ENCODE peak calls at places on chromosome 12, in eight cellular contexts. U is heart right ventricle; D is WERI-Rb-1; V is mesendoderm; H is aorta; S is effector memory CD4-positive, alpha-beta T cell; L is tibial nerve; G is naive thymus-derived CD4-positive, alpha-beta T cell. R is an unnamed sample. For H3K36me3, the result is how much of the 10 kb centered on the place peaks cover.

GRCh38 chr12:65962921-65963883 is 138.9 kb downstream of the HMGA2 start:
- DNase-seq in U (no peak), D (peak), V (peak), H (peak), S (no peak), L (no peak), G (no peak), R (no peak)

GRCh38 chr12:40727774-40728483 is 35.7 kb downstream of the CNTN1 start:
- DNase-seq in U (no peak), D (peak), V (peak), H (no peak), S (no peak), L (no peak), G (no peak), R (no peak)

GRCh38 chr12:132517740-132518100 is 27.8 kb downstream of the FBRSL1 start:
- DNase-seq in U (no peak), D (no peak), V (no peak), H (no peak), S (no peak), L (no peak), G (no peak), R (no peak)

GRCh38 chr12:106080786-106081185 is 58.0 kb downstream of the NUAK1 start:
- DNase-seq in U (no peak), D (no peak), V (no peak), H (no peak), S (no peak), L (no peak), G (no peak), R (no peak)

GRCh38 chr12:3607039-3607719 is 116.2 kb downstream of the PRMT8 start:
- DNase-seq in U (no peak), D (no peak), V (no peak), H (no peak), S (no peak), L (no peak), G (no peak), R (no peak)

GRCh38 chr12:112096667-112097066 is 11.9 kb downstream of the NAA25 start:
- DNase-seq in U (no peak), D (no peak), V (no peak), H (no peak), S (no peak), L (no peak), G (no peak), R (no peak)

GRCh38 chr12:100959481-100959880 is 164.9 kb downstream of the ANO4 start:
- DNase-seq in U (no peak), D (no peak), V (peak), H (no peak), S (no peak), L (no peak), G (no peak), R (no peak)

GRCh38 chr12:32104572-32105355 is 1.9 kb upstream of the BICD1 start:
- DNase-seq in U (no peak), D (no peak), V (no peak), H (no peak), S (no peak), L (no peak), G (no peak), R (no peak)

GRCh38 chr12:78120866-78121590 is 290.3 kb downstream of the NAV3 start:
- DNase-seq in U (no peak), D (no peak), V (no peak), H (no peak), S (no peak), L (peak), G (no peak), R (no peak)

GRCh38 chr12:79634957-79635471 is 55.8 kb downstream of the PAWR start:
- DNase-seq in U (no peak), D (no peak), V (peak), H (no peak), S (no peak), L (no peak), G (no peak), R (no peak)

GRCh38 chr12:50222275-50222783 is 55.2 kb upstream of the CERS5 start:
- DNase-seq in U (peak), D (peak), V (peak), H (peak), S (no peak), L (peak), G (peak), R (peak)

GRCh38 chr12:102954143-102954542 is 3.3 kb upstream of the ASCL1 start:
- DNase-seq in U (no peak), D (no peak), V (no peak), H (no peak), S (no peak), L (no peak), G (no peak), R (no peak)

GRCh38 chr12:26143291-26143690 is 18.5 kb upstream of the BHLHE41 start:
- DNase-seq in U (no peak), D (no peak), V (no peak), H (no peak), S (no peak), L (no peak), G (no peak), R (no peak)

GRCh38 chr12:103169-103981 is 36.8 kb downstream of the IQSEC3 start:
- DNase-seq in U (no peak), D (no peak), V (peak), H (no peak), S (no peak), L (no peak), G (no peak), R (no peak)

GRCh38 chr12:65953621-65954020 is 129.3 kb downstream of the HMGA2 start:
- DNase-seq in U (no peak), D (no peak), V (no peak), H (no peak), S (no peak), L (no peak), G (no peak), R (no peak)

GRCh38 chr12:102479099-102479887 is 1.1 kb downstream of the IGF1 start:
- DNase-seq in U (no peak), D (no peak), V (peak), H (no peak), S (no peak), L (no peak), G (no peak), R (no peak)

GRCh38 chr12:103978384-103978982 is 12.8 kb downstream of the TDG start:
- DNase-seq in U (no peak), D (no peak), V (no peak), H (no peak), S (no peak), L (no peak), G (no peak), R (no peak)
- H3K36me3 ChIP-seq in U (half or more), D (half or more), V (under half), H (under half), S (half or more), L (half or more), G (under half), R (under half)

GRCh38 chr12:116727261-116727660 is 10.6 kb downstream of the SPRING1 start:
- DNase-seq in U (no peak), D (no peak), V (no peak), H (no peak), S (no peak), L (no peak), G (no peak), R (no peak)
- H3K27ac ChIP-seq in U (no peak), D (no peak), V (no peak), H (no peak), S (no peak), L (no peak), G (no peak), R (no peak)

GRCh38 chr12:108819920-108820699 is 37.3 kb downstream of the SSH1 start:
- DNase-seq in U (no peak), D (no peak), V (no peak), H (no peak), S (no peak), L (no peak), G (no peak), R (no peak)
- H3K36me3 ChIP-seq in U (half or more), D (half or more), V (under half), H (under half), S (under half), L (half or more), G (under half), R (under half)

GRCh38 chr12:93895096-93895460 is 217.9 kb downstream of the CRADD start:
- DNase-seq in U (no peak), D (no peak), V (peak), H (no peak), S (no peak), L (no peak), G (no peak), R (no peak)
- H3K27ac ChIP-seq in U (peak), D (no peak), V (no peak), H (peak), S (no peak), L (peak), G (no peak), R (no peak)

DNA sequence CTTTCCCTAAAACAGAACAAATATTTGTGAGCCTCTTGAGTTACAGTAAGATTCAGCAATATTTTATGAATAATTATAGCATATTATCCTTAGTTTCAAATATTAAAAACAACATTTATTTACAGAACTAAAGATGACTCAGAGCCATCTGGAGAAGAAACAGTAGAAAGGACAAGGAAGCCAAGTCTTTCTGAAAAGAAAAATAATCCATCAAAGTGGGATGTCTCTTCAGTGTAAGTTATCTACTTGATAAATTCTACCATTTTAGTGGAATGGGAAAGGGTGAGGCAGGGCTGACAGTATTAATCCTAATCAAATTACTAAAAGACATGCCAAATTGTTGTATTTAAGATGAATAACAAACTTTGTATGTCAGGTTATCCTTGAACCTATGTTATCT is 88.1 kb downstream of the DNAI7 start:
- DNase-seq in U (no peak), D (no peak), V (no peak), H (no peak), S (no peak), L (no peak), G (no peak), R (no peak)
- H3K36me3 ChIP-seq in U (half or more), D (under half), V (under half), H (under half), S (under half), L (under half), G (under half), R (under half)

GRCh38 chr12:114679452-114679875 is 4.5 kb downstream of the TBX3 start:
- DNase-seq in U (no peak), D (no peak), V (peak), H (no peak), S (no peak), L (no peak), G (no peak), R (no peak)

GRCh38 chr12:114681149-114681849 is 2.7 kb downstream of the TBX3 start:
- DNase-seq in U (peak), D (no peak), V (no peak), H (no peak), S (no peak), L (no peak), G (no peak), R (no peak)

GRCh38 chr12:114679942-114680341 is 4.0 kb downstream of the TBX3 start:
- DNase-seq in U (no peak), D (no peak), V (no peak), H (no peak), S (no peak), L (no peak), G (no peak), R (no peak)

GRCh38 chr12:114682101-114682919 is 1.7 kb downstream of the TBX3 start:
- DNase-seq in U (no peak), D (no peak), V (no peak), H (no peak), S (no peak), L (no peak), G (no peak), R (no peak)

GRCh38 chr12:114680498-114681148 is 3.4 kb downstream of the TBX3 start:
- DNase-seq in U (no peak), D (no peak), V (no peak), H (no peak), S (no peak), L (no peak), G (no peak), R (no peak)
- H3K27ac ChIP-seq in U (peak), D (no peak), V (no peak), H (no peak), S (no peak), L (peak), G (no peak), R (no peak)

R was measured in CD4-positive, alpha-beta memory T cell.